ENCODE peak calls at places on chromosome 5, in ten cellular contexts. L is Right ventricle myocardium superior, F is islet precursor cell, M is left lung, S is activated T-cell treated with anti-CD3 and anti-CD28 coated beads for 48 hours, O is NCI-H2171 treated with DMSO at 0.1 percent for 48 hours, B is foreskin keratinocyte, I is cardiac muscle cell, G is mucosa of gallbladder, Q is HEK293T. E is an unnamed sample.

GRCh38 chr5:77267496-77267895 is 57.0 kb downstream of the PDE8B start:
- DNase-seq in L (no peak), F (no peak), M (no peak), S (no peak), O (no peak), B (no peak), I (no peak), G (no peak), Q (no peak), E (no peak)

GRCh38 chr5:139848508-139849100 is 53.0 kb downstream of the PSD2 start:
- DNase-seq in L (peak), F (no peak), M (peak), S (no peak), O (no peak), B (no peak), I (no peak), G (no peak), Q (no peak), E (no peak)

GRCh38 chr5:130885027-130885426 is 280.0 kb downstream of the HINT1 start:
- DNase-seq in L (no peak), F (no peak), M (no peak), S (no peak), O (no peak), B (no peak), I (no peak), G (no peak), Q (no peak), E (no peak)

GRCh38 chr5:24364711-24365110 is 280.1 kb downstream of the CDH10 start:
- DNase-seq in L (no peak), F (no peak), M (no peak), S (no peak), O (no peak), B (no peak), I (no peak), G (no peak), Q (no peak), E (no peak)

GRCh38 chr5:62692946-62693713 is 114.5 kb downstream of the LRRC70 start:
- DNase-seq in L (no peak), F (no peak), M (no peak), S (no peak), O (no peak), B (no peak), I (peak), G (no peak), Q (no peak), E (no peak)

GRCh38 chr5:14386882-14387575 is 194.6 kb upstream of the OTULINL start:
- DNase-seq in L (no peak), F (no peak), M (no peak), S (no peak), O (no peak), B (no peak), I (no peak), G (no peak), Q (no peak), E (no peak)

GRCh38 chr5:31630931-31631330 is 8.0 kb upstream of the PDZD2 start:
- DNase-seq in L (peak), F (no peak), M (no peak), S (no peak), O (no peak), B (no peak), I (peak), G (peak), Q (no peak), E (no peak)

GRCh38 chr5:111854196-111854595 is 97.2 kb upstream of the NREP start:
- DNase-seq in L (no peak), F (no peak), M (no peak), S (no peak), O (no peak), B (no peak), I (no peak), G (no peak), Q (peak), E (no peak)

GRCh38 chr5:102119252-102119651 is 176.8 kb downstream of the SLCO4C1 start:
- DNase-seq in L (no peak), F (no peak), M (no peak), S (no peak), O (no peak), B (no peak), I (no peak), G (no peak), Q (no peak), E (no peak)

GRCh38 chr5:32810812-32811211 is 99.7 kb downstream of the NPR3 start:
- DNase-seq in L (no peak), F (no peak), M (no peak), S (no peak), O (no peak), B (peak), I (no peak), G (no peak), Q (no peak), E (no peak)

GRCh38 chr5:77775773-77776605 is at the start of gene TBCA:
- DNase-seq in L (peak), F (peak), M (peak), S (peak), O (peak), B (peak), I (peak), G (peak), Q (peak), E (peak)

GRCh38 chr5:125306741-125307140 is 560.3 kb upstream of the ZNF608 start:
- DNase-seq in L (no peak), F (no peak), M (no peak), S (no peak), O (no peak), B (no peak), I (no peak), G (no peak), Q (no peak), E (no peak)

GRCh38 chr5:168679515-168679920 is 100.3 kb upstream of the PANK3 start:
- DNase-seq in L (peak), F (peak), M (no peak), S (peak), O (peak), B (peak), I (peak), G (peak), Q (peak), E (peak)

GRCh38 chr5:31404325-31404724 is 127.6 kb downstream of the DROSHA start:
- DNase-seq in L (no peak), F (no peak), M (no peak), S (no peak), O (no peak), B (no peak), I (no peak), G (no peak), Q (no peak), E (no peak)